ENCODE peak calls at places on chromosomes 3 and 15, in ten cellular contexts. S, B, F, Q, A, V, Y, Z, I and E are unnamed samples.

GRCh38 chr15:59997070-59997701 is 6.9 kb upstream of the FOXB1 start:
- DNase-seq in S (no peak), B (peak), F (no peak), Q (no peak), A (no peak), V (no peak), Y (peak), Z (peak), I (no peak), E (peak)

GRCh38 chr3:36893137-36893557 is 51.7 kb downstream of the TRANK1 start:
- DNase-seq in S (peak), B (no peak), F (no peak), Q (peak), A (no peak), V (no peak), Y (no peak), Z (no peak), I (peak), E (no peak)

GRCh38 chr3:144119611-144120010 is 148.0 kb downstream of the DIPK2A start:
- DNase-seq in S (no peak), B (peak), F (no peak), Q (no peak), A (no peak), V (peak), Y (no peak), Z (no peak), I (no peak), E (no peak)

GRCh38 chr3:179446501-179446900 is 4.8 kb downstream of the GNB4 start:
- DNase-seq in S (peak), B (peak), F (peak), Q (peak), A (no peak), V (peak), Y (no peak), Z (no peak), I (peak), E (no peak)

GRCh38 chr15:70200511-70200991 is 102.8 kb upstream of the TLE3 start:
- DNase-seq in S (peak), B (peak), F (no peak), Q (no peak), A (no peak), V (peak), Y (no peak), Z (no peak), I (no peak), E (no peak)

GRCh38 chr15:67762610-67763368 is 62.5 kb upstream of the SKOR1 start:
- DNase-seq in S (peak), B (no peak), F (no peak), Q (no peak), A (no peak), V (no peak), Y (peak), Z (peak), I (peak), E (peak)

GRCh38 chr15:100350434-100351226 is 8.9 kb upstream of the ADAMTS17 start:
- DNase-seq in S (peak), B (no peak), F (no peak), Q (peak), A (no peak), V (no peak), Y (no peak), Z (no peak), I (no peak), E (no peak)

GRCh38 chr3:99659032-99659431 is 20.6 kb downstream of the COL8A1 start:
- DNase-seq in S (peak), B (no peak), F (no peak), Q (peak), A (no peak), V (no peak), Y (no peak), Z (no peak), I (peak), E (no peak)

GRCh38 chr3:65669163-65669875 is 369.4 kb downstream of the MAGI1 start:
- DNase-seq in S (peak), B (no peak), F (no peak), Q (peak), A (no peak), V (no peak), Y (no peak), Z (no peak), I (no peak), E (no peak)

GRCh38 chr3:86961297-86961696 is 29.7 kb downstream of the VGLL3 start:
- DNase-seq in S (no peak), B (no peak), F (no peak), Q (no peak), A (no peak), V (no peak), Y (no peak), Z (no peak), I (no peak), E (no peak)

GRCh38 chr3:4821331-4821730 is 157.9 kb upstream of the BHLHE40 start:
- DNase-seq in S (no peak), B (no peak), F (no peak), Q (no peak), A (no peak), V (no peak), Y (peak), Z (no peak), I (peak), E (peak)